ENCODE peak calls at places on chromosome 17, in seven cellular contexts. W is ELR, X is NCI-H2081, L is nephron progenitor cell, D is psoas muscle, B is caudate nucleus, Y is NCI-H1105. H is an unnamed sample.

GRCh38 chr17:9239260-9239820 is 218.0 kb downstream of the NTN1 start:
- DNase-seq in W (no peak), X (no peak), L (no peak), D (no peak), B (no peak), Y (no peak), H (no peak)

GRCh38 chr17:66829883-66830282 is 5.0 kb upstream of the CACNG5 start:
- DNase-seq in W (no peak), X (no peak), L (peak; percentile 54), D (no peak), B (no peak), Y (no peak), H (peak; percentile 82)

GRCh38 chr17:62187681-62188080 is 122.6 kb upstream of the MED13 start:
- DNase-seq in W (peak; percentile 31), X (no peak), L (no peak), D (no peak), B (no peak), Y (no peak), H (peak; percentile 58)

GRCh38 chr17:37674511-37674910 is 31.3 kb upstream of the DDX52 start:
- DNase-seq in W (no peak), X (no peak), L (no peak), D (no peak), B (no peak), Y (no peak), H (no peak)

GRCh38 chr17:18258356-18259038 is at the start of gene FLII:
- DNase-seq in W (peak; percentile 68), X (peak; percentile 10), L (peak; percentile 64), D (no peak), B (peak; percentile 40), Y (peak; percentile 35), H (no peak)

GRCh38 chr17:55168970-55169687 is 95.6 kb upstream of the HLF start:
- DNase-seq in W (no peak), X (no peak), L (no peak), D (no peak), B (no peak), Y (no peak), H (no peak)

GRCh38 chr17:57881783-57882291 is 32.0 kb upstream of the MRPS23 start:
- DNase-seq in W (no peak), X (no peak), L (peak; percentile 56), D (no peak), B (peak; percentile 49), Y (no peak), H (no peak)

GRCh38 chr17:27256225-27257030 is 37.5 kb upstream of the WSB1 start:
- DNase-seq in W (no peak), X (no peak), L (no peak), D (no peak), B (no peak), Y (no peak), H (no peak)

GRCh38 chr17:55607736-55608341 is 96.6 kb upstream of the SMIM36 start:
- DNase-seq in W (peak; percentile 61), X (peak; percentile 12), L (no peak), D (peak; percentile 31), B (no peak), Y (no peak), H (no peak)

GRCh38 chr17:44581868-44582267 is 24.6 kb downstream of the FZD2 start:
- DNase-seq in W (peak; percentile 36), X (no peak), L (no peak), D (no peak), B (no peak), Y (no peak), H (no peak)

GRCh38 chr17:65867014-65867413 is 305.6 kb upstream of the AXIN2 start:
- DNase-seq in W (no peak), X (no peak), L (no peak), D (no peak), B (no peak), Y (no peak), H (no peak)

GRCh38 chr17:8632087-8632486 is 1.6 kb upstream of the MYH10 start:
- DNase-seq in W (no peak), X (no peak), L (peak; percentile 10), D (no peak), B (no peak), Y (no peak), H (no peak)

GRCh38 chr17:51351890-51352289 is 91.5 kb downstream of the UTP18 start:
- DNase-seq in W (no peak), X (no peak), L (no peak), D (no peak), B (peak; percentile 62), Y (no peak), H (no peak)

GRCh38 chr17:40530988-40531971 is 29.9 kb upstream of the TNS4 start:
- DNase-seq in W (no peak), X (no peak), L (no peak), D (no peak), B (no peak), Y (no peak), H (no peak)

GRCh38 chr17:36600936-36601302 is 464 bp upstream of the MRM1 start:
- DNase-seq in W (no peak), X (no peak), L (no peak), D (no peak), B (peak; percentile 80), Y (no peak), H (no peak)

GRCh38 chr17:64218066-64218465 is 45.0 kb downstream of the TEX2 start:
- DNase-seq in W (no peak), X (no peak), L (no peak), D (no peak), B (no peak), Y (no peak), H (no peak)

GRCh38 chr17:17700251-17700969 is 19.2 kb downstream of the RAI1 start:
- DNase-seq in W (no peak), X (peak; percentile 85), L (peak; percentile 56), D (no peak), B (no peak), Y (no peak), H (no peak)

GRCh38 chr17:74998783-74999182 is 11.4 kb downstream of the CDR2L start:
- DNase-seq in W (no peak), X (no peak), L (no peak), D (no peak), B (no peak), Y (no peak), H (no peak)

GRCh38 chr17:72516772-72517399 is 396.1 kb downstream of the SOX9 start:
- DNase-seq in W (no peak), X (no peak), L (peak; percentile 25), D (no peak), B (no peak), Y (no peak), H (no peak)

GRCh38 chr17:74960739-74961342 is 11.7 kb downstream of the HID1 start:
- DNase-seq in W (peak; percentile 57), X (peak; percentile 19), L (peak; percentile 74), D (no peak), B (no peak), Y (no peak), H (peak; percentile 41)

GRCh38 chr17:67178555-67178954 is 66.4 kb downstream of the HELZ start:
- DNase-seq in W (no peak), X (no peak), L (no peak), D (no peak), B (no peak), Y (no peak), H (no peak)

GRCh38 chr17:77271421-77271820 is 130.7 kb downstream of the SEC14L1 start:
- DNase-seq in W (no peak), X (no peak), L (no peak), D (no peak), B (no peak), Y (no peak), H (no peak)

GRCh38 chr17:4208228-4208627 is 55.6 kb downstream of the ANKFY1 start:
- DNase-seq in W (no peak), X (no peak), L (no peak), D (no peak), B (no peak), Y (no peak), H (no peak)

GRCh38 chr17:29566473-29567361 is at the start of gene ABHD15:
- DNase-seq in W (peak; percentile 68), X (peak; percentile 42), L (peak; percentile 72), D (peak; percentile 79), B (peak; percentile 30), Y (peak; percentile 48), H (peak; percentile 24)

H was measured in DMS 273 treated with DMSO at 0.1 percent for 48 hours.